ENCODE peak calls at places on chromosomes 1 and 21, in four cellular contexts. O is H7, Y is T-helper 2 cell, X is NCI-H2171 treated with DMSO at 0.1 percent for 48 hours. K is an unnamed sample.

GRCh38 chr1:10778640-10779039 is 17.8 kb downstream of the CASZ1 start:
- DNase-seq in O (no peak), Y (no peak), X (peak; percentile 39), K (no peak)

GRCh38 chr1:145720556-145720877 is 1.2 kb downstream of the CD160 start:
- DNase-seq in O (no peak), Y (no peak), X (no peak), K (peak; percentile 53)

GRCh38 chr1:227885648-227886502 is 61.9 kb downstream of the WNT9A start:
- DNase-seq in O (peak; percentile 76), Y (no peak), X (no peak), K (no peak)

GRCh38 chr1:43366601-43367025 is 1.2 kb downstream of the ELOVL1 start:
- DNase-seq in O (peak; percentile 80), Y (no peak), X (no peak), K (peak; percentile 52)

GRCh38 chr1:7247158-7247557 is 461.9 kb downstream of the CAMTA1 start:
- DNase-seq in O (no peak), Y (no peak), X (no peak), K (no peak)

GRCh38 chr1:26794391-26794790 is 6.6 kb downstream of the PIGV start:
- DNase-seq in O (no peak), Y (no peak), X (no peak), K (no peak)

GRCh38 chr1:40592107-40592773 is 60.8 kb downstream of the ZNF684 start:
- DNase-seq in O (no peak), Y (no peak), X (peak; percentile 63), K (peak; percentile 30)

GRCh38 chr1:157412308-157412707 is 140.0 kb downstream of the FCRL5 start:
- DNase-seq in O (no peak), Y (no peak), X (no peak), K (no peak)

GRCh38 chr1:66374561-66375111 is 159.3 kb upstream of the SGIP1 start:
- DNase-seq in O (no peak), Y (no peak), X (no peak), K (no peak)

GRCh38 chr1:184635347-184636155 is 119.1 kb downstream of the EDEM3 start:
- DNase-seq in O (no peak), Y (no peak), X (no peak), K (no peak)

GRCh38 chr1:23578311-23578996 is 19.2 kb upstream of the ID3 start:
- DNase-seq in O (no peak), Y (no peak), X (no peak), K (no peak)

GRCh38 chr1:22971161-22972062 is 1.3 kb downstream of the LACTBL1 start:
- DNase-seq in O (no peak), Y (no peak), X (no peak), K (peak; percentile 64)

GRCh38 chr1:182955596-182956588 is 2.9 kb upstream of the SHCBP1L start:
- DNase-seq in O (no peak), Y (no peak), X (peak; percentile 12), K (no peak)

GRCh38 chr1:114154963-114155322 is 1.3 kb upstream of the SYT6 start:
- DNase-seq in O (peak; percentile 83), Y (no peak), X (no peak), K (peak; percentile 61)

GRCh38 chr21:45036630-45037029 is 37.8 kb upstream of the ADARB1 start:
- DNase-seq in O (peak; percentile 7), Y (no peak), X (no peak), K (no peak)

GRCh38 chr1:235947989-235948388 is 81.3 kb upstream of the LYST start:
- DNase-seq in O (no peak), Y (no peak), X (no peak), K (no peak)

GRCh38 chr1:211259596-211260126 is 495 bp downstream of the RCOR3 start:
- DNase-seq in O (peak; percentile 86), Y (no peak), X (peak; percentile 80), K (no peak)